ENCODE peak calls at places on chromosomes 7 and 10, in nine cellular contexts. C, L, E, H, Q, V, F, X and U are unnamed samples.

GRCh38 chr7:91352091-91352490 is 87.9 kb downstream of the FZD1 start:
- DNase-seq in C (no peak), L (no peak), E (no peak), H (no peak), Q (peak; percentile 82), V (no peak), F (no peak), X (no peak), U (no peak)

GRCh38 chr10:6530211-6530840 is 49.8 kb downstream of the PRKCQ start:
- DNase-seq in C (no peak), L (no peak), E (no peak), H (no peak), Q (no peak), V (no peak), F (no peak), X (no peak), U (no peak)

GRCh38 chr7:38502289-38502688 is 128.9 kb downstream of the AMPH start:
- DNase-seq in C (no peak), L (no peak), E (no peak), H (no peak), Q (no peak), V (no peak), F (no peak), X (no peak), U (no peak)

GRCh38 chr7:4282434-4283223 is 399.5 kb upstream of the FOXK1 start:
- DNase-seq in C (no peak), L (no peak), E (no peak), H (no peak), Q (no peak), V (peak; percentile 47), F (no peak), X (no peak), U (no peak)

GRCh38 chr7:115271332-115272235 is 349.7 kb downstream of the MDFIC start:
- DNase-seq in C (no peak), L (no peak), E (no peak), H (no peak), Q (no peak), V (peak; percentile 9), F (no peak), X (no peak), U (peak; percentile 46)

GRCh38 chr7:47622946-47623640 is 41.2 kb upstream of the TNS3 start:
- DNase-seq in C (peak; percentile 41), L (no peak), E (no peak), H (peak; percentile 51), Q (no peak), V (peak; percentile 92), F (peak; percentile 83), X (no peak), U (no peak)

GRCh38 chr7:24831240-24831639 is 74.0 kb upstream of the GSDME start:
- DNase-seq in C (no peak), L (no peak), E (no peak), H (no peak), Q (no peak), V (peak; percentile 73), F (no peak), X (no peak), U (no peak)

GRCh38 chr10:2800178-2800577 is 267.2 kb upstream of the PFKP start:
- DNase-seq in C (no peak), L (no peak), E (no peak), H (no peak), Q (no peak), V (no peak), F (no peak), X (no peak), U (no peak)

GRCh38 chr10:118840071-118840775 is 85.5 kb upstream of the CACUL1 start:
- DNase-seq in C (no peak), L (peak; percentile 21), E (no peak), H (no peak), Q (no peak), V (peak; percentile 73), F (no peak), X (no peak), U (no peak)

GRCh38 chr7:39540320-39540719 is 25.9 kb upstream of the YAE1 start:
- DNase-seq in C (no peak), L (no peak), E (no peak), H (no peak), Q (no peak), V (no peak), F (no peak), X (no peak), U (no peak)

DNA sequence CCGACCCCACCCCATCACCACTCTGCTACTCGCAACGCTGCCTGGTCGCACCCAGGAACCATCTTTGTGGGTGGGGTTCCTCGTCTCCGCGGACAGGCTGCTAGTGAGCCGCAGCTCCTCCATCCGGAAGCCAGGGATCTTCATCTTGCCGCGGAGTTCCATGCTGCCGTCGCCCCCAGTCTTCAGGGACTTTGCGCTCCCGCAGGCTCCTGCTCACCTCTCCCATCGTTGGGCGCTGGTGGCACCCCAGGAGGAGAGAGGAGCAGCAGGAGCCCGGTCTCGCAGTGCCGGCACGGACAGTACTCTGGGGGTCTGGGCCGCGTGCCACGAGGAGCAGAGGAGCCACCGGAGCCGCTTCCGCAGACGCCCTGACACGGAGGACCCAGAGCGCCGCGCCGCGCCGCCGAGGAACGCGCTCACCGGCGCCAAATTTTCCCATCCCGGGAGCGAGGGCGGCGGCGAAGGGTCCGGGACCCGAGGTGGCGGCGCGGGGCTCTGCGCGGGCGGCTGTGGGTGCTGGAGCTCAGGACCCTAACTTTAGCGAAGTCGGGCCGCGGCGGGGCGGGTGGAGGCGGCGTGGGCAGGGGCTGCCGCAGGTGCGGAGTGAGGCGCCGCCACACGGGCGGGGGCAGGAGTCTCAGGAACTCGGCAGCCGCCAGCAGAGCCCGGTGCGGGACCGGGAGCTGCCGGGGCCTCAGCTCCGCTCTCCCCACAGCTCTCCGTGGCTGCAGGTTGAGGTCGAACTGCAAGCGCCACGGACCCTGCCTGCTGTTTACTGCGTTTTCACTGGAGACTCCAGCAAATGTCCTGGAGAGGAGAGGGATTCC is 750.2 kb upstream of the SORCS1 start:
- DNase-seq in C (no peak), L (no peak), E (no peak), H (no peak), Q (peak; percentile 68), V (no peak), F (no peak), X (no peak), U (no peak)
- H3K4me3 ChIP-seq in C (no peak overlapping the region), L (no peak overlapping the region), E (peak overlapping the region; percentile 21), H (no peak overlapping the region), Q (peak overlapping the region; percentile 70), V (peak overlapping the region; percentile 33), F (peak overlapping the region; percentile 21), X (peak overlapping the region; percentile 90), U (peak overlapping the region; percentile 16)

GRCh38 chr7:100434297-100435144 is 1.8 kb downstream of the PPP1R35 start:
- DNase-seq in C (no peak), L (no peak), E (no peak), H (no peak), Q (no peak), V (no peak), F (no peak), X (no peak), U (no peak)
- H3K4me3 ChIP-seq in C (no peak overlapping the region), L (peak overlapping the region; percentile 83), E (no peak overlapping the region), H (peak overlapping the region; percentile 73), Q (no peak overlapping the region), V (no peak overlapping the region), F (peak overlapping the region; percentile 78), X (peak overlapping the region; percentile 86), U (peak overlapping the region; percentile 67)

GRCh38 chr10:13769926-13770325 is 183.2 kb downstream of the PRPF18 start:
- DNase-seq in C (no peak), L (peak; percentile 58), E (no peak), H (no peak), Q (no peak), V (peak; percentile 71), F (no peak), X (no peak), U (no peak)

GRCh38 chr10:13761490-13762091 is 174.8 kb downstream of the PRPF18 start:
- DNase-seq in C (no peak), L (peak; percentile 57), E (no peak), H (no peak), Q (no peak), V (no peak), F (no peak), X (no peak), U (no peak)

GRCh38 chr10:13767721-13768178 is 181.0 kb downstream of the PRPF18 start:
- DNase-seq in C (no peak), L (no peak), E (no peak), H (no peak), Q (no peak), V (no peak), F (no peak), X (no peak), U (no peak)

GRCh38 chr10:13770760-13771493 is 184.2 kb downstream of the PRPF18 start:
- DNase-seq in C (no peak), L (no peak), E (no peak), H (no peak), Q (no peak), V (no peak), F (no peak), X (no peak), U (no peak)

DNA sequence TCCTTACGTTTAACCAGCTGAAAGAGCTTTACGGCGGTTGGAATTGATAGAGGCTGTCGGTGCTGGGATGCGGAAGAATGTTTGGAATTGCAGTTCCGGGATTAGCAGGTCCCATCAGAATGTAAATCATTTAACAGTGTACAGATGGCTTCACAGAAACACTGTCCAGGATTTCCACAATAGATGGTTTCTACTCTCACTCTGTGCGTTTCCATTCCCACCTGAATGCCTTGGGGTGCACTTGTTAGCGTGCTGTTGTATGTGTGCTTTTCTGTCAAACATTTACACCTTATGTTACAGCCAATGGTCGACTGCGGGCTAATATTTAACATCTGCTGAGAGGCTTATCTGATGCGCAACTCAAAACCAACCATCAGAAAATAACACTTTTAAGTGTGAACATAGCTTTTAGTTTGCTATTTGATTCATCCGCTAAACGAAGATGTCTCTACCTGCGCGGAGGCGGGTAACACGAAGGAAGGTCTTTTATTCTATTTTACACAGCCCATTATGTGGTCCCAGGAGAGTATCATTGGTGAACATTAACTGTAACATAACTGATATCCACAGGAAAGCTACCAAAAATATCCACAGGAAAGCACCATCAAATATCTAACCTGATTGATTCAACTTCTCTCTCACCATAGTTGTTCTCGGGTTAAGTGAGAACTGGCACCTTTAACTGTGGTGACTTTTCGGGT is 179.0 kb downstream of the PRPF18 start:
- DNase-seq in C (no peak), L (no peak), E (no peak), H (no peak), Q (no peak), V (no peak), F (no peak), X (no peak), U (no peak)
- H3K4me3 ChIP-seq in C (no peak overlapping the region), L (no peak overlapping the region), E (no peak overlapping the region), H (no peak overlapping the region), Q (no peak overlapping the region), V (no peak overlapping the region), F (no peak overlapping the region), X (no peak overlapping the region), U (no peak overlapping the region)

DNA sequence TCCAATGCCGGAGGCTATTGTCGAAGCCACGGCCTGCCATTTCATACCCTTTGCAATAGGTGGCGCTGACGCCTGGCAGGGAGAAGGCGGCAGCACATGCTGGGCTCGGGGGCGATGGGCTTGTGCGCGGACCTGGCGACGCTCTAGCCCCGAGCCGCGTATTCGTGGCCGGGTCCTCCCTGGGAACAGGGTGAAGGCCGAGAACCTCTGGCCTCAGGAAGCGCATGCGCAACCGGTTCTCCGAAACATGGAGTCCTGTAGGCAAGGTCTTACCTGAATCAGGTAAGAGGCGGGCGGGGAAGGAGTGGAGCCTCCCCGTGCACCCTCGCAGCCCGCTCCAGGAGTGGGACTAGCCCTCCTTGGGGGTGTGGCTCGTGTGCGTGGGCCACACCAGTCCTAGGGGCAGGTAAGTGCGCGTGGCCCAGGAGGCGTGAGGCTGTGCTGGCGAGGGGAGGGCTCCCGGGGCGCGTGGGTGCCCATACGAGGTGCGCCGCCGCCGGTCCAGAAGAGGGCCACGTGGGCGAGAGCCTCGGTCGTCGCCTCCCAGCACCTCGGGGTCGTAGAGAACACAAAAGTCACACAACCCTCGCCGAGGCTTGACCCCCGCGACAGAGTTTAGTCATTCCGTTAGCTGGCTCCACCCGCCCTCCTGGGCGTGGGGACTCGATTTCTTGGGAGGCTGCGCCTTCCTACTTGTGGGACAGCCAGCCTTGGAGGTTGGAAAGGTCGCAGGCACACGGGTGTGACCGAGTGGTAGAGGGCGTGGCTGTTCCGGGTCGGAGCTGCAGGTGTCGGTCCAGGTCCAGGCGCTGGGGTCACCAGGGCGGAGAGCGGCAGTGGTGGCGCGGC is 5.5 kb upstream of the MEST start:
- DNase-seq in C (peak; percentile 82), L (peak; percentile 85), E (peak; percentile 82), H (peak; percentile 34), Q (peak; percentile 14), V (peak; percentile 6), F (no peak), X (peak; percentile 94), U (peak; percentile 69)
- H3K4me3 ChIP-seq in C (peak overlapping the region; percentile 31), L (peak overlapping the region; percentile 75), E (peak overlapping the region; percentile 30), H (peak overlapping the region; percentile 30), Q (no peak overlapping the region), V (peak overlapping the region; percentile 14), F (no peak overlapping the region), X (peak overlapping the region; percentile 75), U (peak overlapping the region; percentile 51)